ENCODE peak calls at places on chromosomes 11 and 22, in seven cellular contexts. F is lower lobe of right lung, V is ovary, U is K562, N is H1, W is mammary epithelial cell, R is fibroblast of lung. P is an unnamed sample. For H3K4me1, the result is how much of the 10 kb centered on the place peaks cover.

GRCh38 chr22:49076300-49077035 is 751.2 kb downstream of the BRD1 start:
- DNase-seq in F (no peak), V (no peak), U (no peak), N (no peak), W (no peak), R (no peak), P (no peak)

GRCh38 chr11:113923572-113923971 is 19.0 kb downstream of the HTR3B start:
- DNase-seq in F (no peak), V (no peak), U (no peak), N (no peak), W (no peak), R (no peak), P (no peak)

GRCh38 chr11:120258661-120259060 is 18.7 kb downstream of the POU2F3 start:
- DNase-seq in F (no peak), V (no peak), U (no peak), N (no peak), W (no peak), R (no peak), P (no peak)

GRCh38 chr22:32820131-32820882 is 18.8 kb downstream of the TIMP3 start:
- DNase-seq in F (no peak), V (no peak), U (no peak), N (no peak), W (peak), R (no peak), P (no peak)

GRCh38 chr11:102312656-102313055 is 4.6 kb upstream of the BIRC3 start:
- DNase-seq in F (no peak), V (no peak), U (no peak), N (no peak), W (no peak), R (peak), P (no peak)

GRCh38 chr11:5524756-5525155 is 8.3 kb upstream of the UBQLNL start:
- DNase-seq in F (no peak), V (no peak), U (no peak), N (no peak), W (no peak), R (no peak), P (no peak)

GRCh38 chr22:26529345-26529744 is 17.1 kb upstream of the TFIP11 start:
- DNase-seq in F (no peak), V (no peak), U (no peak), N (no peak), W (no peak), R (peak), P (peak)

GRCh38 chr11:128892866-128893565 is 1.9 kb downstream of the KCNJ5 start:
- DNase-seq in F (no peak), V (peak), U (no peak), N (no peak), W (peak), R (no peak), P (peak)

GRCh38 chr11:117669062-117669461 is 128.0 kb downstream of the DSCAML1 start:
- DNase-seq in F (no peak), V (no peak), U (no peak), N (no peak), W (no peak), R (no peak), P (no peak)

GRCh38 chr11:115215694-115216615 is 288.3 kb downstream of the CADM1 start:
- DNase-seq in F (no peak), V (no peak), U (no peak), N (no peak), W (no peak), R (no peak), P (no peak)

GRCh38 chr11:75558939-75559843 is 2.9 kb upstream of the SERPINH1 start:
- DNase-seq in F (peak), V (peak), U (peak), N (no peak), W (no peak), R (peak), P (peak)

GRCh38 chr11:66100272-66101037 is 30.4 kb downstream of the PACS1 start:
- DNase-seq in F (peak), V (peak), U (no peak), N (no peak), W (no peak), R (no peak), P (peak)

GRCh38 chr11:59261150-59261549 is 48.4 kb upstream of the MPEG1 start:
- DNase-seq in F (no peak), V (no peak), U (no peak), N (no peak), W (no peak), R (no peak), P (no peak)

GRCh38 chr11:94130589-94131362 is 2.1 kb downstream of the PANX1 start:
- DNase-seq in F (no peak), V (peak), U (peak), N (no peak), W (peak), R (peak), P (peak)

GRCh38 chr11:130315354-130315970 is 745 bp upstream of the ZBTB44 start:
- DNase-seq in F (peak), V (peak), U (no peak), N (peak), W (no peak), R (no peak), P (peak)

GRCh38 chr11:20397281-20397680 is 9.8 kb downstream of the PRMT3 start:
- DNase-seq in F (no peak), V (no peak), U (peak), N (no peak), W (peak), R (peak), P (peak)

GRCh38 chr22:37745548-37746365 is 48.9 kb downstream of the TRIOBP start:
- DNase-seq in F (peak), V (peak), U (peak), N (peak), W (peak), R (peak), P (peak)

GRCh38 chr22:27668828-27669797 is 132.4 kb downstream of the MN1 start:
- DNase-seq in F (peak), V (no peak), U (peak), N (no peak), W (no peak), R (peak), P (peak)

GRCh38 chr11:29312817-29313216 is 704.0 kb downstream of the KCNA4 start:
- DNase-seq in F (no peak), V (no peak), U (no peak), N (no peak), W (peak), R (peak), P (no peak)

GRCh38 chr11:66467034-66467659 is 442 bp downstream of the PELI3 start:
- DNase-seq in F (peak), V (peak), U (peak), N (no peak), W (no peak), R (no peak), P (peak)

GRCh38 chr11:111299111-111300026 is 1.0 kb downstream of the POU2AF3 start:
- DNase-seq in F (peak), V (peak), U (no peak), N (peak), W (peak), R (peak), P (peak)

GRCh38 chr11:131447898-131448297 is 77.5 kb downstream of the NTM start:
- DNase-seq in F (no peak), V (no peak), U (no peak), N (no peak), W (no peak), R (no peak), P (no peak)

GRCh38 chr11:14539867-14540475 is 19.8 kb upstream of the PSMA1 start:
- DNase-seq in F (no peak), V (no peak), U (no peak), N (no peak), W (no peak), R (peak), P (no peak)

GRCh38 chr11:76803811-76804600 is 20.9 kb downstream of the TSKU start:
- DNase-seq in F (peak), V (no peak), U (no peak), N (no peak), W (no peak), R (peak), P (peak)

GRCh38 chr11:94400839-94401772 is at the start of gene GPR83:
- DNase-seq in F (no peak), V (no peak), U (no peak), N (peak), W (peak), R (no peak), P (no peak)

GRCh38 chr22:42039271-42039670 is 31.3 kb downstream of the NAGA start:
- DNase-seq in F (no peak), V (no peak), U (no peak), N (no peak), W (peak), R (no peak), P (no peak)

GRCh38 chr22:23478175-23478574 is 101.9 kb downstream of the IGLL1 start:
- DNase-seq in F (no peak), V (no peak), U (peak), N (no peak), W (peak), R (no peak), P (no peak)

GRCh38 chr22:26362471-26362870 is 66.6 kb upstream of the ASPHD2 start:
- DNase-seq in F (no peak), V (no peak), U (no peak), N (no peak), W (peak), R (no peak), P (no peak)

GRCh38 chr11:116513894-116514293 is 258.9 kb downstream of the BUD13 start:
- DNase-seq in F (no peak), V (no peak), U (peak), N (peak), W (no peak), R (peak), P (peak)

DNA sequence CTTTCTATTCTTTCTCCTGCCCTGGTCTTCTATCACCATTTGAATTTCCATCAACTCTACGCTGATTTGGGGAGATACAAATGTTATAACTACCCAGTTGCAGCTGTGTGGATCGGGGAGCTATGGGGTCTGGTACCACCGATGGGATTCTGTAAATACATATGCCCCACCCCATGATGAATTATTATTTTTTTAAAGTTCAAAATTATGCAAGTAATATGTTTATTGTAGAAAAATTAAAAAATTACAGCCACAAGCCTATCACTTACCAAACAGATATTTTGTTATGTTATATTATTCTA is 52.4 kb upstream of the CLMP start:
- DNase-seq in F (no peak), V (no peak), U (no peak), N (no peak), W (no peak), R (no peak), P (no peak)
- TF ChIP-seq CTCF in F (no peak), V (no peak), U (no peak), N (no peak), W (no peak), R (no peak), P (no peak)

GRCh38 chr11:68749501-68750196 is 1.7 kb downstream of the TESMIN start:
- DNase-seq in F (no peak), V (no peak), U (no peak), N (no peak), W (no peak), R (peak), P (no peak)

GRCh38 chr11:68750988-68751325 is 363 bp downstream of the TESMIN start:
- DNase-seq in F (no peak), V (peak), U (no peak), N (no peak), W (no peak), R (no peak), P (peak)

GRCh38 chr11:68753300-68753699 is 2.0 kb upstream of the TESMIN start:
- DNase-seq in F (no peak), V (no peak), U (no peak), N (no peak), W (no peak), R (no peak), P (no peak)

GRCh38 chr11:68750197-68750987 is 928 bp downstream of the TESMIN start:
- DNase-seq in F (peak), V (peak), U (no peak), N (peak), W (no peak), R (no peak), P (no peak)

GRCh38 chr11:68751331-68751856 is at the start of gene TESMIN:
- DNase-seq in F (peak), V (peak), U (peak), N (peak), W (peak), R (peak), P (peak)
- H3K4me1 ChIP-seq in F (under half), V (under half), U (under half), N (under half), W (under half), R (under half), P (under half)

DNA sequence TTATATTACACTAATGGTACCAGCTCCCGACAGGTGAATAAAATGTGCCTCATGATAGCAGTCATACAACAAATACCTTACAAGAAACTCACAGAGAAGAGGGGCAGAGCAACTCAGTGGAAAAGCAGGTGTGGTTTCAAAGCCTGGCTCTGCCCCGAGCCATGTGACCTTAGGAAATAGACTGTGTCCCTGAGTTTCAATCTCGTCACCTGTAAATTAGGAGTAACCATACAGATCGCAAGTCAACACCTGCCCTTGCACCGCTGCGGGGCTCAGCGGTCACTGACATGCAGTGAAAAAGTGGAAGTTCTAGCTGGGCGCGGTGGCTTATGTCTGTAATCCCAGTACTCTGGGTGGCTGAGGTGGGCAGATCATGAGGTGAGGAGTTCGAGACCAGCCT is 11.9 kb upstream of the MRTFA start:
- DNase-seq in F (no peak), V (no peak), U (no peak), N (no peak), W (no peak), R (no peak), P (no peak)
- H3K27ac ChIP-seq in F (no peak), V (no peak), U (no peak), N (no peak), W (no peak), R (no peak), P (no peak)

GRCh38 chr22:21641795-21642583 is at the start of gene SDF2L1:
- DNase-seq in F (peak), V (peak), U (peak), N (peak), W (peak), R (peak), P (peak)

GRCh38 chr22:21642584-21643448 is 714 bp downstream of the SDF2L1 start:
- DNase-seq in F (peak), V (peak), U (peak), N (peak), W (peak), R (peak), P (peak)

GRCh38 chr22:21639359-21639758 is 2.7 kb upstream of the SDF2L1 start:
- DNase-seq in F (no peak), V (no peak), U (no peak), N (no peak), W (no peak), R (no peak), P (no peak)

GRCh38 chr22:21640810-21641209 is 1.3 kb upstream of the SDF2L1 start:
- DNase-seq in F (no peak), V (no peak), U (no peak), N (no peak), W (no peak), R (no peak), P (no peak)

GRCh38 chr22:21641417-21641794 is 696 bp upstream of the SDF2L1 start:
- DNase-seq in F (peak), V (peak), U (peak), N (peak), W (peak), R (peak), P (peak)
- TF ChIP-seq CTCF in F (peak), V (no peak), U (peak), N (peak), W (peak), R (peak), P (peak)

GRCh38 chr11:2417856-2418705 is 17.5 kb downstream of the TSSC4 start:
- DNase-seq in F (no peak), V (no peak), U (no peak), N (no peak), W (no peak), R (no peak), P (no peak)

GRCh38 chr11:2414616-2415015 is 14.1 kb downstream of the TSSC4 start:
- DNase-seq in F (no peak), V (no peak), U (no peak), N (no peak), W (no peak), R (no peak), P (no peak)

GRCh38 chr11:2415601-2416380 is 15.2 kb downstream of the TSSC4 start:
- DNase-seq in F (no peak), V (no peak), U (peak), N (no peak), W (no peak), R (no peak), P (no peak)

GRCh38 chr11:2415171-2415570 is 14.6 kb downstream of the TSSC4 start:
- DNase-seq in F (no peak), V (no peak), U (no peak), N (no peak), W (no peak), R (no peak), P (no peak)

DNA sequence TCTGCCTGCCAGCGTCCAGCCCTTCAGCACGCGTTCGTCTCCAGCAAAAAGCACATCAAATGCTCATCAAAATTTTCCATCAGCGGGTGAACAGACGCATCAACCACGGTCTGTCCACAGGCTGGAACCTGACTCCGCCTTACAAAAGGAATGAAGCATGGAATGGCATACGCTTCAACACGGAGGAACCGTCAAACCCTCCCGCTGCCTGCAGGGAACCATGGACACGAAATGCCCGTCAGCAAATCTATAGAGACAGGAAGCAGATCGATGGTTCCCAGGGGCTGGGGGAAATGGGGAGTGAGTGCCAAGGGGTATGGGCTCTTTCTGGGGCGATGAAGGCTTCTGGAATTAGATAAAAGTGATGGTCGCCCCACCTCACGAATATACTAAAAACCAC is 16.2 kb downstream of the TSSC4 start:
- DNase-seq in F (no peak), V (no peak), U (no peak), N (no peak), W (no peak), R (no peak), P (no peak)
- H3K4me1 ChIP-seq in F (under half), V (under half), U (under half), N (under half), W (under half), R (under half), P (under half)

GRCh38 chr11:121610706-121611105 is 157.9 kb upstream of the SORL1-AS1 start:
- DNase-seq in F (no peak), V (no peak), U (no peak), N (no peak), W (no peak), R (no peak), P (no peak)

GRCh38 chr11:121611242-121611641 is 158.5 kb upstream of the SORL1-AS1 start:
- DNase-seq in F (no peak), V (no peak), U (no peak), N (no peak), W (no peak), R (no peak), P (no peak)

GRCh38 chr11:121613724-121614123 is 161.0 kb upstream of the SORL1-AS1 start:
- DNase-seq in F (no peak), V (no peak), U (no peak), N (no peak), W (no peak), R (peak), P (no peak)

GRCh38 chr11:121614661-121615240 is 162.0 kb upstream of the SORL1-AS1 start:
- DNase-seq in F (no peak), V (no peak), U (no peak), N (no peak), W (peak), R (no peak), P (no peak)

DNA sequence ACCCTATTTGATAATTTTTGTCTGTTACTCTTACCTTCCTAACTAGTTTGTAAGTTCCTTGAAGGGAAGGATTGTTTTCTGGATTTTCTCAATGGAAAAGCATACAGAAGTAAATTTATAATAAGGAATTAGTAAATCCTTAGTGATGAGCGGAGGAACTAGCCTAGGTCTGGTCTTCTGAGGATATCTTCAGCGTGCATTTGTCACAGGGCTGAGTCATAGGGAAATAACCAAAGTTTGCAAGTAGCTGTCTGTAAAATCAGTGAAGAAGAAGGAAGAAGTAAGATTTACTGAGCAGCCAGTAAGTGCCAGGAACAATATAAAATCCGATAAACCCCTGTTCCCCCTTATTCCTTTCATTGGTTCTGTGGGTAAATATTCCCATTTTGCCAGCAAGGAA is 162.7 kb upstream of the SORL1-AS1 start:
- DNase-seq in F (no peak), V (no peak), U (no peak), N (no peak), W (peak), R (peak), P (no peak)
- H3K27ac ChIP-seq in F (no peak), V (no peak), U (no peak), N (no peak), W (no peak), R (no peak), P (no peak)

P was measured in body of pancreas.